ENCODE peak calls at places on chromosomes 4 and X, in eight cellular contexts. G, P, S, Q, O, D, L and H are unnamed samples.

GRCh38 chrX:9688833-9689232 is 76.8 kb downstream of the GPR143 start:
- DNase-seq in S (no peak), Q (no peak), G (no peak), O (no peak), D (no peak), L (no peak), P (no peak), H (no peak)

GRCh38 chr4:6470502-6471302 is 1.7 kb downstream of the PPP2R2C start:
- DNase-seq in L (no peak), P (no peak), Q (no peak), S (peak), G (peak), D (no peak), O (peak), H (no peak)

GRCh38 chr4:103305355-103305754 is 107.2 kb upstream of the CENPE start:
- DNase-seq in D (no peak), L (no peak), G (no peak), S (no peak), P (no peak), Q (no peak), O (no peak), H (no peak)

GRCh38 chrX:115364625-115365024 is 75.1 kb downstream of the LUZP4 start:
- DNase-seq in P (no peak), L (no peak), Q (no peak), G (no peak), S (no peak), O (no peak), D (no peak), H (no peak)

GRCh38 chr4:110622841-110623709 is at the start of gene PITX2:
- DNase-seq in G (peak), P (no peak), Q (peak), D (peak), O (no peak), S (no peak), L (no peak), H (peak)

GRCh38 chr4:74109894-74110605 is 11.1 kb upstream of the CXCL2 start:
- DNase-seq in O (peak), Q (no peak), L (no peak), P (no peak), G (no peak), D (no peak), S (no peak), H (no peak)

GRCh38 chr4:113584407-113585150 is 177.0 kb downstream of the CAMK2D start:
- DNase-seq in G (no peak), O (peak), L (no peak), P (no peak), Q (no peak), D (no peak), S (no peak), H (peak)

GRCh38 chr4:185811509-185812364 is at the start of gene SORBS2:
- DNase-seq in S (peak), G (no peak), Q (no peak), O (peak), L (peak), D (peak), P (no peak), H (no peak)

GRCh38 chr4:120826853-120827252 is 95.7 kb downstream of the PRDM5 start:
- DNase-seq in G (no peak), D (no peak), P (no peak), S (no peak), Q (no peak), L (no peak), O (no peak), H (no peak)

GRCh38 chr4:6907658-6908191 is 1.9 kb upstream of the TBC1D14 start:
- DNase-seq in O (no peak), D (no peak), Q (no peak), L (no peak), G (no peak), S (peak), P (no peak), H (no peak)

GRCh38 chrX:101078716-101079115 is at the start of gene TMEM35A:
- DNase-seq in D (no peak), O (no peak), S (no peak), G (no peak), L (peak), P (no peak), Q (no peak), H (no peak)

GRCh38 chr4:15024386-15024785 is 22.1 kb downstream of the CPEB2 start:
- DNase-seq in L (no peak), Q (no peak), O (no peak), P (no peak), S (no peak), G (no peak), D (no peak), H (no peak)

GRCh38 chrX:129540068-129540653 is at the start of gene OCRL:
- DNase-seq in L (peak), O (peak), G (peak), Q (peak), D (peak), P (peak), S (peak), H (peak)

GRCh38 chr4:76235915-76236314 is 15.6 kb upstream of the FAM47E start:
- DNase-seq in D (no peak), S (no peak), Q (no peak), G (no peak), P (no peak), L (no peak), O (no peak), H (no peak)

GRCh38 chr4:153620352-153620751 is 63.7 kb upstream of the TLR2 start:
- DNase-seq in Q (no peak), S (no peak), D (no peak), L (no peak), G (no peak), P (no peak), O (no peak), H (no peak)

GRCh38 chrX:38800981-38801845 is at the start of gene MID1IP1:
- DNase-seq in S (peak), P (peak), L (peak), O (no peak), G (peak), Q (peak), D (peak), H (peak)

GRCh38 chrX:40154853-40155616 is 57.3 kb upstream of the BCOR start:
- DNase-seq in L (peak), P (no peak), D (peak), S (peak), G (peak), Q (no peak), O (no peak), H (peak)

GRCh38 chrX:88425739-88426138 is 321.3 kb upstream of the CPXCR1 start:
- DNase-seq in D (no peak), S (no peak), P (no peak), O (no peak), L (no peak), Q (no peak), G (no peak), H (no peak)

GRCh38 chr4:100362363-100362762 is 155.5 kb downstream of the EMCN start:
- DNase-seq in G (no peak), O (no peak), L (no peak), S (no peak), P (no peak), D (no peak), Q (no peak), H (no peak)

GRCh38 chrX:6468716-6469115 is 66.2 kb downstream of the VCX3A start:
- DNase-seq in O (no peak), P (no peak), G (no peak), S (no peak), D (no peak), L (no peak), Q (no peak), H (no peak)

GRCh38 chr4:70613893-70614572 is 14.5 kb upstream of the ENAM start:
- DNase-seq in Q (no peak), O (no peak), S (no peak), P (no peak), D (no peak), L (no peak), G (no peak), H (no peak)

GRCh38 chr4:152471251-152471792 is 64.6 kb downstream of the FBXW7 start:
- DNase-seq in D (no peak), L (no peak), G (no peak), P (no peak), Q (no peak), S (no peak), O (no peak), H (no peak)

GRCh38 chr4:106114284-106114683 is 201.7 kb downstream of the TBCK start:
- DNase-seq in D (no peak), G (no peak), O (no peak), S (no peak), P (no peak), Q (no peak), L (no peak), H (no peak)

GRCh38 chrX:140712413-140713173 is 3.0 kb downstream of the LINC00632 start:
- DNase-seq in L (no peak), O (no peak), S (peak), P (peak), D (no peak), G (peak), Q (peak), H (no peak)

GRCh38 chr4:78297075-78297815 is 240.1 kb downstream of the FRAS1 start:
- DNase-seq in G (no peak), D (no peak), P (no peak), Q (no peak), O (no peak), S (no peak), L (no peak), H (no peak)

GRCh38 chr4:147360301-147360700 is 120.6 kb upstream of the EDNRA start:
- DNase-seq in L (no peak), G (no peak), P (no peak), Q (no peak), D (no peak), O (peak), S (no peak), H (no peak)

GRCh38 chr4:107734120-107734519 is 14.1 kb upstream of the PAPSS1 start:
- DNase-seq in Q (no peak), S (no peak), O (no peak), G (no peak), D (no peak), P (no peak), L (no peak), H (no peak)

GRCh38 chrX:107718156-107718621 is 57.4 kb downstream of the TSC22D3 start:
- DNase-seq in O (no peak), S (peak), L (peak), Q (peak), D (peak), P (peak), G (no peak), H (peak)

GRCh38 chr4:103075894-103076776 is at the start of gene SLC9B2:
- DNase-seq in S (peak), G (peak), P (peak), O (peak), Q (peak), D (peak), L (no peak), H (peak)

GRCh38 chrX:71668248-71668595 is 876 bp downstream of the LOC101059915 start:
- DNase-seq in P (no peak), L (no peak), G (no peak), S (no peak), D (no peak), O (no peak), Q (no peak), H (no peak)

GRCh38 chrX:136742721-136743379 is 37.9 kb downstream of the ARHGEF6 start:
- DNase-seq in P (no peak), S (no peak), L (no peak), D (no peak), G (no peak), Q (no peak), O (no peak), H (no peak)

GRCh38 chrX:48083212-48083611 is 11.8 kb upstream of the ZNF630 start:
- DNase-seq in D (peak), S (peak), P (peak), Q (peak), L (peak), G (no peak), O (peak), H (no peak)

GRCh38 chr4:40194602-40195161 is 2.1 kb upstream of the RHOH start:
- DNase-seq in L (no peak), O (no peak), S (no peak), P (no peak), Q (no peak), G (no peak), D (no peak), H (no peak)

GRCh38 chr4:126291886-126292285 is 977.1 kb downstream of the FAT4 start:
- DNase-seq in O (no peak), Q (no peak), P (no peak), G (no peak), D (no peak), L (no peak), S (no peak), H (no peak)

GRCh38 chrX:101813200-101813599 is 118.6 kb downstream of the ZMAT1 start:
- DNase-seq in G (no peak), D (no peak), O (no peak), S (no peak), L (no peak), P (no peak), Q (no peak), H (no peak)